ENCODE peak calls at places on chromosomes 13 and 19, in four cellular contexts. A is colonic mucosa, B is breast epithelium, G is K562. E is an unnamed sample.

GRCh38 chr13:84263354-84264069 is 381.2 kb upstream of the SLITRK1 start:
- DNase-seq in A (no peak), G (no peak), B (no peak), E (no peak)

GRCh38 chr19:53885036-53885435 is 3.0 kb downstream of the PRKCG start:
- DNase-seq in G (no peak), B (no peak), A (no peak), E (no peak)

GRCh38 chr13:75416327-75417005 is 65.5 kb downstream of the TBC1D4 start:
- DNase-seq in G (no peak), B (no peak), A (no peak), E (no peak)

GRCh38 chr19:48784527-48784926 is 26.3 kb downstream of the BCAT2 start:
- DNase-seq in B (no peak), A (no peak), G (peak; percentile 58), E (no peak)

GRCh38 chr19:55544776-55545439 is 435 bp downstream of the SBK3 start:
- DNase-seq in G (peak; percentile 86), A (no peak), B (no peak), E (no peak)

GRCh38 chr19:57664269-57665127 is 4.2 kb upstream of the ZSCAN4 start:
- DNase-seq in A (peak; percentile 47), G (peak; percentile 65), B (no peak), E (peak; percentile 40)

GRCh38 chr19:42466521-42467436 is 24.0 kb upstream of the CXCL17 start:
- DNase-seq in A (no peak), B (no peak), G (no peak), E (no peak)

GRCh38 chr13:29435125-29435911 is 160.2 kb downstream of the SLC7A1 start:
- DNase-seq in G (no peak), B (no peak), A (no peak), E (peak; percentile 57)

GRCh38 chr19:2703691-2704216 is 1.3 kb upstream of the GNG7 start:
- DNase-seq in A (no peak), G (no peak), B (no peak), E (no peak)

GRCh38 chr13:50552424-50552966 is 291.0 kb downstream of the DLEU7 start:
- DNase-seq in G (no peak), A (no peak), B (no peak), E (no peak)

GRCh38 chr13:28429685-28430290 is 65.1 kb downstream of the FLT1 start:
- DNase-seq in G (no peak), A (no peak), B (no peak), E (no peak)

GRCh38 chr13:101755228-101755887 is 302.9 kb downstream of the ITGBL1 start:
- DNase-seq in G (no peak), A (no peak), B (no peak), E (no peak)

GRCh38 chr13:60990032-60990733 is 425.5 kb downstream of the PCDH20 start:
- DNase-seq in G (no peak), A (no peak), B (no peak), E (no peak)

GRCh38 chr19:46753420-46754155 is 7.3 kb upstream of the STRN4 start:
- DNase-seq in A (peak; percentile 76), B (no peak), G (peak; percentile 74), E (no peak)

GRCh38 chr19:36103842-36104552 is 6.9 kb upstream of the OVOL3 start:
- DNase-seq in A (no peak), G (peak; percentile 90), B (no peak), E (no peak)

GRCh38 chr13:23609414-23610186 is 39.4 kb downstream of the TNFRSF19 start:
- DNase-seq in B (no peak), G (no peak), A (peak; percentile 23), E (peak; percentile 40)

GRCh38 chr13:31201341-31202024 is 1.7 kb downstream of the B3GLCT start:
- DNase-seq in A (no peak), B (no peak), G (no peak), E (peak; percentile 63)

GRCh38 chr19:23698711-23699520 is 11.9 kb upstream of the ZNF675 start:
- DNase-seq in B (peak; percentile 25), G (peak; percentile 26), A (peak; percentile 52), E (no peak)

GRCh38 chr19:44925114-44925891 is 10.9 kb downstream of the APOC1 start:
- DNase-seq in B (peak; percentile 75), A (peak; percentile 68), G (no peak), E (peak; percentile 82)

GRCh38 chr19:32313866-32314265 is 31.5 kb upstream of the ZNF507 start:
- DNase-seq in B (no peak), G (no peak), A (no peak), E (no peak)

GRCh38 chr19:18780631-18781030 is 10.5 kb downstream of the COMP start:
- DNase-seq in B (no peak), G (no peak), A (no peak), E (no peak)

GRCh38 chr13:113090415-113090770 is 15.2 kb upstream of the F7 start:
- DNase-seq in A (no peak), B (no peak), G (no peak), E (no peak)

GRCh38 chr13:105135852-105136251 is 1399.6 kb downstream of the EFNB2 start:
- DNase-seq in G (no peak), A (no peak), B (no peak), E (no peak)

GRCh38 chr19:33826521-33826920 is 29.9 kb downstream of the KCTD15 start:
- DNase-seq in A (no peak), B (no peak), G (no peak), E (no peak)

GRCh38 chr13:30319130-30319529 is 11.8 kb upstream of the KATNAL1 start:
- DNase-seq in A (no peak), B (no peak), G (no peak), E (no peak)

GRCh38 chr19:41161903-41162302 is 31.1 kb upstream of the CYP2S1 start:
- DNase-seq in B (no peak), A (no peak), G (no peak), E (no peak)

GRCh38 chr19:55376381-55376933 is at the start of gene TMEM190:
- DNase-seq in A (no peak), B (no peak), G (peak; percentile 50), E (no peak)

GRCh38 chr13:106617561-106617960 is 49.6 kb upstream of the ARGLU1 start:
- DNase-seq in B (no peak), A (no peak), G (no peak), E (no peak)

GRCh38 chr19:49889687-49890348 is 6.9 kb downstream of the IL4I1 start:
- DNase-seq in A (peak; percentile 78), B (peak; percentile 55), G (peak; percentile 69), E (peak; percentile 69)

GRCh38 chr19:4780860-4781259 is 10.7 kb upstream of the FEM1A start:
- DNase-seq in A (no peak), G (no peak), B (no peak), E (no peak)

GRCh38 chr19:4776436-4777205 is 14.9 kb upstream of the FEM1A start:
- DNase-seq in A (no peak), B (no peak), G (no peak), E (no peak)

GRCh38 chr19:4774136-4774535 is 17.4 kb upstream of the FEM1A start:
- DNase-seq in B (no peak), G (no peak), A (no peak), E (no peak)

GRCh38 chr19:4773047-4773640 is 18.4 kb upstream of the FEM1A start:
- DNase-seq in B (no peak), A (no peak), G (no peak), E (no peak)

DNA sequence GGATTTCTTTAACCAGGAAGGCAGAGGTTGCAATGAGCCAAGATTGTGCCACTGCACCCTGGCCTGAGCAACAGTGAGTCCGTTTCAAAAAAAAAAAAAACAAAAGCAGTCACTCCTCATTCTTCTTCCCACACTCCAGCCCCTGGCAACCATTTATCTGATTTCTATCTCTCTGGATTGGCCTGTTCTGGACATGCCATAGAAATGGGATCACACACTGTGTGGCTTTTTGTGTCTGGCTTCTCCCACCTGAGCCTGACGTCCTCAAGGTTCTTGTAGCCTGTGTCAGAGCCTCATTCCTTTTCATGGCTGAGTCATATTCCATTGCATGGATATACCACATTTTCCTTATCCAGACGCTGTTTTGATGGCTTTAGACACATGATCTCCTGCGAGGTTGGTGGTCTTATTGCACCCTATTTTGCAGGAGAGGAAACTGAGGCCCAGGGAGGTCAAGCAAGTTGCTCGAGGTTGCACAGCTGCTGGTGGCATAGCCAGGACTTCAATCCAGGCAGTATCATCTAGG is 15.8 kb upstream of the FEM1A start:
- DNase-seq in B (no peak), A (no peak), G (no peak), E (no peak)
- H3K4me1 ChIP-seq in B (no peaks in the 10 kb centered on the region), A (no peaks in the 10 kb centered on the region), G (no peaks in the 10 kb centered on the region), E (no peaks in the 10 kb centered on the region)

GRCh38 chr13:110346661-110347067 is 39.6 kb downstream of the COL4A2 start:
- DNase-seq in B (no peak), A (peak; percentile 91), G (no peak), E (no peak)

GRCh38 chr13:110344320-110344719 is 37.2 kb downstream of the COL4A2 start:
- DNase-seq in A (no peak), B (no peak), G (no peak), E (no peak)

GRCh38 chr13:110347088-110347487 is 40.0 kb downstream of the COL4A2 start:
- DNase-seq in G (no peak), A (no peak), B (no peak), E (no peak)

GRCh38 chr13:110345701-110346100 is 38.6 kb downstream of the COL4A2 start:
- DNase-seq in B (no peak), A (no peak), G (no peak), E (no peak)

GRCh38 chr13:110345266-110345665 is 38.2 kb downstream of the COL4A2 start:
- DNase-seq in A (no peak), G (no peak), B (no peak), E (no peak)
- H3K4me1 ChIP-seq in A (peaks cover 5% of the 10 kb centered on the region), G (no peaks in the 10 kb centered on the region), B (peaks cover 6% of the 10 kb centered on the region), E (peaks cover 75% of the 10 kb centered on the region)

GRCh38 chr13:52001120-52001731 is 10.0 kb downstream of the ATP7B start:
- DNase-seq in B (no peak), A (no peak), G (peak; percentile 44), E (no peak)
- H3K4me1 ChIP-seq in B (no peaks in the 10 kb centered on the region), A (peaks cover 10% of the 10 kb centered on the region), G (peaks cover 43% of the 10 kb centered on the region), E (peaks cover 8% of the 10 kb centered on the region)

DNA sequence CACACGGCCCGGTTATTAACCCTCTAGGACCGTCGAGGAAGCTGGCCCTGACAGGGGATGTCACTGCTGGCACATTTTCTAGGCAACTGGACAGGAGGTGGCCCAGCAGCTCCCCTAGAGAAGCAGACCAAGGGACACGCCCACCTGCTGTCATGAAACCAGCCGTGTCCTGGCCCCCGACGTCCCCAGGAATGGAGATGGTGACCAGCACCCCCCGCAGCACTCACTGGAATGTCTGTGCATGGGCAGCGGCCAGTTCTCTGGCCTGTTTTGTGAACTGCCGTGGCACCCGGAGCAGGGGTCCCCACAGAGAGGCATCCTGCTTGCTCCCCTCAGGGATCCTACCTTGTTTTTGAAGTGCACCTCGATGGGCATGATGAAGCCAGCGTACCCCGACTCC is 17.9 kb downstream of the MLLT1 start:
- DNase-seq in B (no peak), A (no peak), G (no peak), E (no peak)
- H3K4me1 ChIP-seq in B (no peaks in the 10 kb centered on the region), A (no peaks in the 10 kb centered on the region), G (no peaks in the 10 kb centered on the region), E (peaks cover 8% of the 10 kb centered on the region)